ENCODE peak calls at places on chromosome 10, in nine cellular contexts. One of them, this sample, is unnamed.

GRCh38 chr10:9848981-9849380 is 1168.7 kb upstream of the CELF2 start:
- DNase-seq in IMR-90: no peak
- DNase-seq in fibroblast of pulmonary artery: no peak
- DNase-seq in ovary: no peak
- DNase-seq in dorsolateral prefrontal cortex: no peak
- DNase-seq in body of pancreas: no peak
- DNase-seq in cardiac muscle cell: no peak
- DNase-seq in endothelial cell of umbilical vein: no peak
- DNase-seq in GM10248: no peak
- DNase-seq in this sample: no peak

GRCh38 chr10:50385610-50386009 is 134.3 kb upstream of the ASAH2 start:
- DNase-seq in cardiac muscle cell: no peak
- DNase-seq in endothelial cell of umbilical vein: no peak
- DNase-seq in body of pancreas: peak
- DNase-seq in fibroblast of pulmonary artery: peak
- DNase-seq in dorsolateral prefrontal cortex: no peak
- DNase-seq in ovary: no peak
- DNase-seq in IMR-90: no peak
- DNase-seq in GM10248: no peak
- DNase-seq in this sample: peak

GRCh38 chr10:19654576-19654975 is 161.7 kb upstream of the PLXDC2 start:
- DNase-seq in dorsolateral prefrontal cortex: no peak
- DNase-seq in cardiac muscle cell: no peak
- DNase-seq in fibroblast of pulmonary artery: peak
- DNase-seq in ovary: no peak
- DNase-seq in body of pancreas: no peak
- DNase-seq in endothelial cell of umbilical vein: no peak
- DNase-seq in IMR-90: peak
- DNase-seq in GM10248: no peak
- DNase-seq in this sample: no peak

GRCh38 chr10:77857272-77857671 is 69.3 kb downstream of the DLG5 start:
- DNase-seq in fibroblast of pulmonary artery: no peak
- DNase-seq in IMR-90: no peak
- DNase-seq in cardiac muscle cell: no peak
- DNase-seq in ovary: no peak
- DNase-seq in endothelial cell of umbilical vein: no peak
- DNase-seq in dorsolateral prefrontal cortex: no peak
- DNase-seq in GM10248: no peak
- DNase-seq in body of pancreas: no peak
- DNase-seq in this sample: no peak

GRCh38 chr10:12228851-12229250 is 32.9 kb downstream of the CDC123 start:
- DNase-seq in GM10248: no peak
- DNase-seq in dorsolateral prefrontal cortex: no peak
- DNase-seq in endothelial cell of umbilical vein: no peak
- DNase-seq in body of pancreas: no peak
- DNase-seq in fibroblast of pulmonary artery: no peak
- DNase-seq in IMR-90: no peak
- DNase-seq in ovary: no peak
- DNase-seq in cardiac muscle cell: no peak
- DNase-seq in this sample: no peak

GRCh38 chr10:50440489-50440888 is 183.3 kb downstream of the SGMS1 start:
- DNase-seq in ovary: no peak
- DNase-seq in cardiac muscle cell: no peak
- DNase-seq in body of pancreas: no peak
- DNase-seq in dorsolateral prefrontal cortex: no peak
- DNase-seq in endothelial cell of umbilical vein: no peak
- DNase-seq in IMR-90: no peak
- DNase-seq in fibroblast of pulmonary artery: no peak
- DNase-seq in GM10248: no peak
- DNase-seq in this sample: no peak

GRCh38 chr10:26698909-26699308 is 1.4 kb downstream of the PDSS1 start:
- DNase-seq in dorsolateral prefrontal cortex: no peak
- DNase-seq in GM10248: no peak
- DNase-seq in cardiac muscle cell: no peak
- DNase-seq in ovary: no peak
- DNase-seq in body of pancreas: no peak
- DNase-seq in fibroblast of pulmonary artery: no peak
- DNase-seq in IMR-90: no peak
- DNase-seq in endothelial cell of umbilical vein: no peak
- DNase-seq in this sample: no peak

GRCh38 chr10:73908853-73909611 is 1.9 kb upstream of the PLAU start:
- DNase-seq in GM10248: peak
- DNase-seq in fibroblast of pulmonary artery: peak
- DNase-seq in IMR-90: peak
- DNase-seq in ovary: no peak
- DNase-seq in cardiac muscle cell: no peak
- DNase-seq in dorsolateral prefrontal cortex: no peak
- DNase-seq in endothelial cell of umbilical vein: peak
- DNase-seq in body of pancreas: no peak
- DNase-seq in this sample: peak

GRCh38 chr10:49082767-49083166 is 32.6 kb downstream of the VSTM4 start:
- DNase-seq in dorsolateral prefrontal cortex: peak
- DNase-seq in GM10248: no peak
- DNase-seq in endothelial cell of umbilical vein: no peak
- DNase-seq in cardiac muscle cell: no peak
- DNase-seq in ovary: peak
- DNase-seq in body of pancreas: no peak
- DNase-seq in IMR-90: no peak
- DNase-seq in fibroblast of pulmonary artery: no peak
- DNase-seq in this sample: no peak

GRCh38 chr10:992523-993340 is 4.5 kb downstream of the GTPBP4 start:
- DNase-seq in cardiac muscle cell: no peak
- DNase-seq in ovary: no peak
- DNase-seq in GM10248: no peak
- DNase-seq in dorsolateral prefrontal cortex: no peak
- DNase-seq in IMR-90: no peak
- DNase-seq in body of pancreas: no peak
- DNase-seq in endothelial cell of umbilical vein: no peak
- DNase-seq in fibroblast of pulmonary artery: no peak
- DNase-seq in this sample: no peak

GRCh38 chr10:86403183-86403797 is 36.7 kb upstream of the GRID1 start:
- DNase-seq in body of pancreas: peak
- DNase-seq in dorsolateral prefrontal cortex: no peak
- DNase-seq in fibroblast of pulmonary artery: no peak
- DNase-seq in cardiac muscle cell: no peak
- DNase-seq in endothelial cell of umbilical vein: no peak
- DNase-seq in GM10248: no peak
- DNase-seq in IMR-90: no peak
- DNase-seq in ovary: no peak
- DNase-seq in this sample: no peak

GRCh38 chr10:15227611-15228372 is 59.3 kb upstream of the NMT2 start:
- DNase-seq in body of pancreas: no peak
- DNase-seq in dorsolateral prefrontal cortex: no peak
- DNase-seq in endothelial cell of umbilical vein: no peak
- DNase-seq in GM10248: no peak
- DNase-seq in ovary: no peak
- DNase-seq in IMR-90: peak
- DNase-seq in cardiac muscle cell: no peak
- DNase-seq in fibroblast of pulmonary artery: peak
- DNase-seq in this sample: no peak

DNA sequence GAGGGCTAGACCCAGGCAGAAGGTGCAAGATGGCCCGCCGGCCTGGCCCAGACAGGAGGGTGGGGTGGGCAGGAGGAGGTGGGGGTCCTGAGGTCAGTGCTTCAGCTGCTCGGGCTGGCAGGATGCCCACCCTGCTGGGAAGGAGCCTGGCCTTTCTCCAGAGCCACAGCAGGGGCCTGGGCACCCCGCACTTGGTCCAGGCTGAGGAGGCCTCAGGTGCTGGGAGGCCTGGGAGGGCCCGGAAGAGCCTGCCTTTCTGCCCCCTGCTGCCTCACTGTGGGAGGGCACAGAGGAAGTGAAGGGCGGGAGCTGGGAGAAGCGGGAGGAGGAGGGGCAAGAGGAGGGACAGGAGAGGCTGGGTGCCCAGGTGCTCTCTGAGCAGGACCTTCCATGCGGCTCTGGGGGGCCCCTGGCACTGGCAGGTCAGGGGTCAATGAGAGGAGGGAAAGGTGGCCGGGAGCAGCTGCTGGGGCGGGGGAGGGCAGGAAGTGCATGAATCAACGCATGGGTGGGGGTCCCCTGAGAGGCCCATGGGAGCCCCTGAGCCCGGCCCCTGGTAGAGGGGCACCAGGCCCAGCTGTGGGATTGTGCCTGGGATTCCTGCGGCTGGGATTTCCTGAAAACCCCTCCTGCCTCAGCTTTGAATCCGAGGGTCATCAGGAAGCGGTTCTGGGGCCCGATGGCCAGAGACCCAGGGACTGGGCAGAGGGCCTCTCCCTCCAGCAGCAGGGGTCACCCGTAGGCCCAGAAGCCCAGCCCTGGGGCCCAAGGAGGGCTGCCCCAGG is 49.9 kb downstream of the PWWP2B start:
- DNase-seq in body of pancreas: peak
- DNase-seq in cardiac muscle cell: peak
- DNase-seq in endothelial cell of umbilical vein: no peak
- DNase-seq in fibroblast of pulmonary artery: peak
- DNase-seq in dorsolateral prefrontal cortex: no peak
- DNase-seq in ovary: peak
- DNase-seq in IMR-90: peak
- DNase-seq in GM10248: peak
- DNase-seq in this sample: no peak
- TF ChIP-seq CTCF in body of pancreas: peak
- TF ChIP-seq CTCF in cardiac muscle cell: peak
- TF ChIP-seq CTCF in endothelial cell of umbilical vein: no peak
- TF ChIP-seq CTCF in fibroblast of pulmonary artery: peak
- TF ChIP-seq CTCF in dorsolateral prefrontal cortex: peak
- TF ChIP-seq CTCF in ovary: no peak
- TF ChIP-seq CTCF in IMR-90: peak
- TF ChIP-seq CTCF in GM10248: peak
- TF ChIP-seq CTCF in this sample: peak

GRCh38 chr10:76033457-76034196 is 602.2 kb downstream of the LRMDA start:
- DNase-seq in cardiac muscle cell: no peak
- DNase-seq in fibroblast of pulmonary artery: no peak
- DNase-seq in endothelial cell of umbilical vein: peak
- DNase-seq in dorsolateral prefrontal cortex: no peak
- DNase-seq in body of pancreas: peak
- DNase-seq in IMR-90: peak
- DNase-seq in ovary: no peak
- DNase-seq in GM10248: no peak
- DNase-seq in this sample: no peak
- TF ChIP-seq CTCF in cardiac muscle cell: no peak
- TF ChIP-seq CTCF in fibroblast of pulmonary artery: no peak
- TF ChIP-seq CTCF in endothelial cell of umbilical vein: peak
- TF ChIP-seq CTCF in dorsolateral prefrontal cortex: no peak
- TF ChIP-seq CTCF in body of pancreas: no peak
- TF ChIP-seq CTCF in IMR-90: no peak
- TF ChIP-seq CTCF in ovary: no peak
- TF ChIP-seq CTCF in GM10248: no peak
- TF ChIP-seq CTCF in this sample: peak

DNA sequence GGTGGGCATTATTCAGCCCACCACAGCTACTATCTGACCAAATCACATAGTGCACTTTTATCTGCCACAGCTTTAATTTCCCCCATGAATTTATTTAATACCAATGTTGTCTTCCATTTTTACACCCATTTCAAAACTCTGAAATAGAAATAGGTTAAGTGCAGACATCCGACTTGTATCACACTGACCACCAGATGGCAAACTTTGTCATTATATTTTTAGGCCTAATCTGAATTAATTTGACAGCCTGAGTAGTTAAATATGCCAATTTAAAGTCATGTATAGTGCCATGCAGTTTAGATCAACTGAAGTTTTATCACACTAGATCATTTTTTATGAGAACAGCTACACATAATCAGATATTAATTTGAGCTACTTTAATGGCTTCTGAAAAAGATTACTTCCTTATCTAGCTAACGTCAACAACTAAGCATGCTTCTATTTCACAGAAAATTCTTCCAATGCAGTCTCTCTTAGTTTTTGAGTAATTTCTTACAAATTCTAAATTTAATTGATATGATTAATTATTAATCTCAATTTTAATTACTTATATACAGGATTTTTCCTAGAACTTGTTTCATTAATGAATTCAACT is 566.4 kb downstream of the GFRA1 start:
- DNase-seq in ovary: no peak
- DNase-seq in endothelial cell of umbilical vein: peak
- DNase-seq in body of pancreas: no peak
- DNase-seq in dorsolateral prefrontal cortex: no peak
- DNase-seq in GM10248: no peak
- DNase-seq in fibroblast of pulmonary artery: peak
- DNase-seq in IMR-90: peak
- DNase-seq in cardiac muscle cell: peak
- DNase-seq in this sample: no peak
- TF ChIP-seq CTCF in ovary: no peak
- TF ChIP-seq CTCF in endothelial cell of umbilical vein: peak
- TF ChIP-seq CTCF in body of pancreas: peak
- TF ChIP-seq CTCF in dorsolateral prefrontal cortex: peak
- TF ChIP-seq CTCF in GM10248: peak
- TF ChIP-seq CTCF in fibroblast of pulmonary artery: peak
- TF ChIP-seq CTCF in IMR-90: peak
- TF ChIP-seq CTCF in cardiac muscle cell: peak
- TF ChIP-seq CTCF in this sample: peak

GRCh38 chr10:3944591-3944990 is 159.6 kb upstream of the KLF6 start:
- DNase-seq in body of pancreas: no peak
- DNase-seq in IMR-90: no peak
- DNase-seq in ovary: no peak
- DNase-seq in GM10248: no peak
- DNase-seq in cardiac muscle cell: no peak
- DNase-seq in dorsolateral prefrontal cortex: no peak
- DNase-seq in endothelial cell of umbilical vein: no peak
- DNase-seq in fibroblast of pulmonary artery: no peak
- DNase-seq in this sample: no peak

GRCh38 chr10:3945026-3945425 is 160.0 kb upstream of the KLF6 start:
- DNase-seq in IMR-90: no peak
- DNase-seq in fibroblast of pulmonary artery: no peak
- DNase-seq in ovary: no peak
- DNase-seq in cardiac muscle cell: no peak
- DNase-seq in dorsolateral prefrontal cortex: no peak
- DNase-seq in endothelial cell of umbilical vein: no peak
- DNase-seq in body of pancreas: no peak
- DNase-seq in GM10248: no peak
- DNase-seq in this sample: no peak

GRCh38 chr10:3942930-3943489 is 158.0 kb upstream of the KLF6 start:
- DNase-seq in IMR-90: no peak
- DNase-seq in body of pancreas: no peak
- DNase-seq in dorsolateral prefrontal cortex: no peak
- DNase-seq in endothelial cell of umbilical vein: no peak
- DNase-seq in fibroblast of pulmonary artery: no peak
- DNase-seq in ovary: no peak
- DNase-seq in GM10248: no peak
- DNase-seq in cardiac muscle cell: no peak
- DNase-seq in this sample: no peak

GRCh38 chr10:3943695-3944257 is 158.8 kb upstream of the KLF6 start:
- DNase-seq in endothelial cell of umbilical vein: no peak
- DNase-seq in ovary: no peak
- DNase-seq in IMR-90: no peak
- DNase-seq in cardiac muscle cell: no peak
- DNase-seq in fibroblast of pulmonary artery: no peak
- DNase-seq in body of pancreas: no peak
- DNase-seq in GM10248: no peak
- DNase-seq in dorsolateral prefrontal cortex: no peak
- DNase-seq in this sample: no peak

DNA sequence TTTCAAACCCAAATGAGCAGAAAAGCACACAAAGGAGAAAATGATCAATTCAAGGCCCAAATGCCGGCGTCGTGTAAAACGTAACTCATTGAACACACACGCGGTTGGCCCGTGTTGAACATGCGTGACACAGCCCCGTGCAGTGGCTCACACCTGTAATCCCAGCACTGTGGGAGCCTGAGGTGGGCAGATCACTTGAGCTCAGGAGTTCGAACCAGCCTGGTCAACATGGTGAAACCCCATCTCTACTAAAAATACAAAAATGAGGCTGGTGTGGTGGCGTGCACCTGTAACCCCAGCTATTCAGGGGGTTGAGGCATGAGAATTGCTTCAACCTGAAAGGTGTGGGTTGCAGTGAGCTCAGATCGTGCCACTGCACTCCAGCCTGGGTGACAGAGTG is 156.7 kb upstream of the KLF6 start:
- DNase-seq in GM10248: no peak
- DNase-seq in cardiac muscle cell: no peak
- DNase-seq in IMR-90: no peak
- DNase-seq in endothelial cell of umbilical vein: no peak
- DNase-seq in fibroblast of pulmonary artery: no peak
- DNase-seq in body of pancreas: no peak
- DNase-seq in ovary: no peak
- DNase-seq in dorsolateral prefrontal cortex: no peak
- DNase-seq in this sample: no peak
- TF ChIP-seq CTCF in GM10248: no peak
- TF ChIP-seq CTCF in cardiac muscle cell: no peak
- TF ChIP-seq CTCF in IMR-90: no peak
- TF ChIP-seq CTCF in endothelial cell of umbilical vein: no peak
- TF ChIP-seq CTCF in fibroblast of pulmonary artery: no peak
- TF ChIP-seq CTCF in body of pancreas: no peak
- TF ChIP-seq CTCF in ovary: no peak
- TF ChIP-seq CTCF in dorsolateral prefrontal cortex: no peak
- TF ChIP-seq CTCF in this sample: no peak